ENCODE peak calls at places on chromosomes 2 and 18, in eight cellular contexts. Z is HCT116; I is heart left ventricle; L is endothelial cell; N is effector memory CD8-positive, alpha-beta T cell; U is A549; Q is iPS DF 19.7; W is foreskin fibroblast. T is an unnamed sample.

GRCh38 chr2:121884515-121884915 is 129.1 kb downstream of the TSN start:
- DNase-seq in Z (no peak), I (peak), L (peak), N (no peak), U (no peak), Q (no peak), W (no peak), T (no peak)

GRCh38 chr2:62320657-62321357 is 124.9 kb downstream of the B3GNT2 start:
- DNase-seq in Z (no peak), I (no peak), L (no peak), N (no peak), U (no peak), Q (no peak), W (no peak), T (no peak)

GRCh38 chr18:44839239-44839666 is 158.6 kb downstream of the SETBP1 start:
- DNase-seq in Z (no peak), I (peak), L (peak), N (peak), U (peak), Q (no peak), W (peak), T (peak)

GRCh38 chr2:54042908-54043620 is 72.3 kb upstream of the PSME4 start:
- DNase-seq in Z (no peak), I (no peak), L (no peak), N (no peak), U (peak), Q (no peak), W (no peak), T (no peak)

GRCh38 chr2:199055336-199055735 is 402.4 kb downstream of the SATB2 start:
- DNase-seq in Z (no peak), I (no peak), L (no peak), N (no peak), U (no peak), Q (no peak), W (peak), T (no peak)

GRCh38 chr2:23404426-23404825 is 19.4 kb downstream of the KLHL29 start:
- DNase-seq in Z (no peak), I (no peak), L (peak), N (no peak), U (peak), Q (peak), W (peak), T (no peak)

GRCh38 chr2:206231669-206232286 is 42.7 kb upstream of the ZDBF2 start:
- DNase-seq in Z (no peak), I (no peak), L (no peak), N (no peak), U (no peak), Q (no peak), W (no peak), T (no peak)

GRCh38 chr18:58513615-58514014 is 115.3 kb downstream of the ALPK2 start:
- DNase-seq in Z (no peak), I (no peak), L (no peak), N (no peak), U (no peak), Q (no peak), W (no peak), T (no peak)

GRCh38 chr2:102474785-102475184 is 1.8 kb downstream of the SLC9A4 start:
- DNase-seq in Z (no peak), I (no peak), L (no peak), N (no peak), U (no peak), Q (no peak), W (no peak), T (no peak)

GRCh38 chr2:75100691-75101236 is 98.6 kb downstream of the TACR1 start:
- DNase-seq in Z (no peak), I (no peak), L (no peak), N (no peak), U (no peak), Q (no peak), W (no peak), T (no peak)

GRCh38 chr2:42327125-42327524 is 33.9 kb downstream of the COX7A2L start:
- DNase-seq in Z (no peak), I (no peak), L (no peak), N (no peak), U (peak), Q (no peak), W (no peak), T (no peak)

GRCh38 chr2:233100192-233100998 is 40.3 kb downstream of the INPP5D start:
- DNase-seq in Z (no peak), I (no peak), L (no peak), N (peak), U (no peak), Q (no peak), W (no peak), T (no peak)

GRCh38 chr18:74513149-74513882 is 17.2 kb downstream of the CNDP2 start:
- DNase-seq in Z (no peak), I (no peak), L (no peak), N (no peak), U (no peak), Q (no peak), W (no peak), T (no peak)

GRCh38 chr18:12803069-12803936 is 80.7 kb downstream of the PTPN2 start:
- DNase-seq in Z (no peak), I (no peak), L (no peak), N (no peak), U (no peak), Q (no peak), W (no peak), T (no peak)

GRCh38 chr2:202185156-202185555 is 53.2 kb downstream of the SUMO1 start:
- DNase-seq in Z (no peak), I (no peak), L (no peak), N (no peak), U (no peak), Q (no peak), W (no peak), T (no peak)

GRCh38 chr2:241891315-241891987 is 21.9 kb downstream of the RTP5 start:
- DNase-seq in Z (no peak), I (peak), L (no peak), N (no peak), U (no peak), Q (no peak), W (no peak), T (no peak)

GRCh38 chr2:195009202-195009601 is 647.8 kb upstream of the SLC39A10 start:
- DNase-seq in Z (no peak), I (no peak), L (no peak), N (no peak), U (no peak), Q (no peak), W (peak), T (peak)

GRCh38 chr18:37231251-37231650 is 334.3 kb downstream of the CELF4 start:
- DNase-seq in Z (no peak), I (no peak), L (no peak), N (no peak), U (no peak), Q (no peak), W (no peak), T (no peak)

GRCh38 chr2:238425505-238425978 is 1.2 kb upstream of the ASB1 start:
- DNase-seq in Z (no peak), I (no peak), L (no peak), N (no peak), U (no peak), Q (no peak), W (no peak), T (no peak)

GRCh38 chr2:144078091-144078490 is 441.8 kb downstream of the ZEB2 start:
- DNase-seq in Z (no peak), I (no peak), L (no peak), N (no peak), U (no peak), Q (no peak), W (peak), T (no peak)

GRCh38 chr2:176579608-176580007 is 310.4 kb downstream of the MTX2 start:
- DNase-seq in Z (no peak), I (no peak), L (no peak), N (no peak), U (no peak), Q (no peak), W (no peak), T (no peak)

GRCh38 chr2:137031731-137032130 is 266.4 kb downstream of the THSD7B start:
- DNase-seq in Z (no peak), I (no peak), L (no peak), N (no peak), U (no peak), Q (no peak), W (no peak), T (no peak)

GRCh38 chr2:74387346-74387745 is 7.2 kb upstream of the DCTN1 start:
- DNase-seq in Z (no peak), I (no peak), L (no peak), N (no peak), U (no peak), Q (no peak), W (peak), T (no peak)

GRCh38 chr2:144430722-144431163 is 89.2 kb downstream of the ZEB2 start:
- DNase-seq in Z (no peak), I (no peak), L (no peak), N (no peak), U (no peak), Q (no peak), W (peak), T (no peak)

GRCh38 chr18:57057890-57058289 is 89.0 kb upstream of the BOD1L2 start:
- DNase-seq in Z (no peak), I (no peak), L (no peak), N (no peak), U (no peak), Q (no peak), W (no peak), T (no peak)

GRCh38 chr2:60446413-60447358 is 106.8 kb downstream of the BCL11A start:
- DNase-seq in Z (no peak), I (no peak), L (no peak), N (no peak), U (no peak), Q (no peak), W (no peak), T (no peak)

GRCh38 chr2:181430406-181431199 is 26.6 kb upstream of the ITGA4 start:
- DNase-seq in Z (no peak), I (no peak), L (no peak), N (peak), U (peak), Q (no peak), W (peak), T (no peak)

T was measured in NCI-H460.